ENCODE peak calls at places on chromosomes 4 and X, in seven cellular contexts. L is body of pancreas, Y is tibial nerve, J is stomach, E is ovary, I is spleen, X is A549. S is an unnamed sample.

GRCh38 chr4:88759039-88759631 is 61.5 kb upstream of the NAP1L5 start:
- DNase-seq in L (no peak), Y (no peak), J (no peak), E (no peak), I (no peak), X (no peak), S (no peak)

GRCh38 chrX:151703487-151703886 is 8.2 kb downstream of the PRRG3 start:
- DNase-seq in L (peak; percentile 17), Y (no peak), J (peak; percentile 36), E (peak; percentile 50), I (no peak), X (no peak), S (no peak)

GRCh38 chrX:115332832-115333231 is 43.3 kb downstream of the LUZP4 start:
- DNase-seq in L (no peak), Y (no peak), J (no peak), E (no peak), I (no peak), X (no peak), S (no peak)

GRCh38 chr4:7262134-7262533 is 69.8 kb downstream of the SORCS2 start:
- DNase-seq in L (no peak), Y (no peak), J (no peak), E (no peak), I (no peak), X (no peak), S (no peak)

GRCh38 chr4:14196141-14196540 is 568.6 kb upstream of the BOD1L1 start:
- DNase-seq in L (peak; percentile 20), Y (peak; percentile 22), J (peak; percentile 61), E (peak; percentile 40), I (no peak), X (no peak), S (peak; percentile 48)

GRCh38 chr4:188158336-188158735 is 19.1 kb downstream of the TRIML1 start:
- DNase-seq in L (no peak), Y (no peak), J (no peak), E (no peak), I (peak; percentile 61), X (no peak), S (no peak)

GRCh38 chr4:150117629-150118028 is 39.4 kb downstream of the DCLK2 start:
- DNase-seq in L (no peak), Y (no peak), J (no peak), E (no peak), I (no peak), X (no peak), S (no peak)

GRCh38 chr4:98446499-98447375 is 185.6 kb downstream of the RAP1GDS1 start:
- DNase-seq in L (peak; percentile 26), Y (no peak), J (peak; percentile 32), E (no peak), I (peak; percentile 90), X (no peak), S (no peak)

GRCh38 chr4:144714166-144714565 is 68.2 kb downstream of the HHIP start:
- DNase-seq in L (no peak), Y (no peak), J (no peak), E (no peak), I (no peak), X (no peak), S (no peak)

GRCh38 chr4:161714928-161715327 is 448.9 kb downstream of the FSTL5 start:
- DNase-seq in L (no peak), Y (no peak), J (no peak), E (no peak), I (no peak), X (no peak), S (no peak)

GRCh38 chrX:47518105-47518504 is 35.1 kb upstream of the ZNF41 start:
- DNase-seq in L (no peak), Y (no peak), J (no peak), E (no peak), I (no peak), X (no peak), S (no peak)

GRCh38 chr4:179123079-179123478 is 1680.8 kb upstream of the AGA start:
- DNase-seq in L (no peak), Y (no peak), J (no peak), E (no peak), I (no peak), X (no peak), S (no peak)

GRCh38 chrX:40143001-40143400 is 45.2 kb upstream of the BCOR start:
- DNase-seq in L (no peak), Y (no peak), J (no peak), E (no peak), I (no peak), X (no peak), S (no peak)

GRCh38 chr4:113541933-113542332 is 219.6 kb downstream of the CAMK2D start:
- DNase-seq in L (no peak), Y (no peak), J (no peak), E (no peak), I (no peak), X (no peak), S (no peak)

GRCh38 chr4:182175788-182176519 is 67.2 kb upstream of the TENM3 start:
- DNase-seq in L (no peak), Y (no peak), J (no peak), E (no peak), I (no peak), X (peak; percentile 3), S (no peak)

GRCh38 chr4:123477804-123478209 is 81.2 kb downstream of the SPRY1 start:
- DNase-seq in L (peak; percentile 24), Y (peak; percentile 16), J (no peak), E (no peak), I (no peak), X (no peak), S (no peak)

GRCh38 chr4:162767090-162767489 is 399.6 kb downstream of the NAF1 start:
- DNase-seq in L (no peak), Y (no peak), J (no peak), E (no peak), I (no peak), X (no peak), S (no peak)

GRCh38 chrX:10098235-10098819 is 58.4 kb upstream of the CLCN4 start:
- DNase-seq in L (no peak), Y (no peak), J (no peak), E (no peak), I (no peak), X (no peak), S (no peak)

GRCh38 chrX:22134681-22135080 is 102.6 kb downstream of the PHEX start:
- DNase-seq in L (peak; percentile 3), Y (no peak), J (no peak), E (no peak), I (no peak), X (peak; percentile 41), S (no peak)

GRCh38 chr4:37754410-37755185 is 68.4 kb upstream of the RELL1 start:
- DNase-seq in L (no peak), Y (no peak), J (no peak), E (no peak), I (no peak), X (no peak), S (no peak)

GRCh38 chr4:5052424-5052702 is 1.1 kb downstream of the STK32B start:
- DNase-seq in L (no peak), Y (no peak), J (no peak), E (no peak), I (no peak), X (no peak), S (no peak)

GRCh38 chr4:172996571-172997216 is 171.9 kb upstream of the GALNT7 start:
- DNase-seq in L (no peak), Y (no peak), J (no peak), E (no peak), I (no peak), X (no peak), S (no peak)

GRCh38 chr4:106258145-106259045 is 57.6 kb downstream of the TBCK start:
- DNase-seq in L (no peak), Y (no peak), J (no peak), E (no peak), I (no peak), X (no peak), S (no peak)

GRCh38 chr4:183360161-183360919 is 38.1 kb upstream of the CLDN24 start:
- DNase-seq in L (no peak), Y (no peak), J (no peak), E (no peak), I (no peak), X (no peak), S (no peak)
- TF ChIP-seq POLR2A in L (no peak), Y (no peak), J (no peak), E (no peak), I (no peak), X (no peak), S (no peak)

GRCh38 chr4:141768954-141769353 is 132.6 kb downstream of the IL15 start:
- DNase-seq in L (no peak), Y (no peak), J (no peak), E (no peak), I (no peak), X (no peak), S (no peak)

GRCh38 chr4:141772838-141773237 is 136.5 kb downstream of the IL15 start:
- DNase-seq in L (no peak), Y (no peak), J (no peak), E (no peak), I (no peak), X (no peak), S (no peak)

GRCh38 chr4:141771889-141772830 is 135.8 kb downstream of the IL15 start:
- DNase-seq in L (no peak), Y (no peak), J (no peak), E (no peak), I (no peak), X (no peak), S (no peak)
- H3K4me3 ChIP-seq in L (no peak overlapping the region), Y (no peak overlapping the region), J (no peak overlapping the region), E (no peak overlapping the region), I (no peak overlapping the region), X (peak overlapping the region; percentile 37), S (no peak overlapping the region)

GRCh38 chrX:119852410-119853353 is at the start of gene UPF3B:
- DNase-seq in L (peak; percentile 98), Y (peak; percentile 88), J (peak; percentile 96), E (peak; percentile 94), I (peak; percentile 97), X (peak; percentile 98), S (peak; percentile 95)
- TF ChIP-seq POLR2A in L (peak; percentile 81), Y (peak; percentile 59), J (no peak), E (peak; percentile 56), I (no peak), X (peak; percentile 79), S (peak; percentile 58)

GRCh38 chrX:153336988-153337387 is 3.0 kb downstream of the ZNF275 start:
- DNase-seq in L (no peak), Y (no peak), J (no peak), E (no peak), I (no peak), X (no peak), S (no peak)

GRCh38 chrX:153334654-153335295 is 822 bp downstream of the ZNF275 start:
- DNase-seq in L (no peak), Y (no peak), J (no peak), E (peak; percentile 54), I (peak; percentile 70), X (no peak), S (no peak)

GRCh38 chrX:153336128-153336894 is 2.4 kb downstream of the ZNF275 start:
- DNase-seq in L (no peak), Y (no peak), J (no peak), E (no peak), I (peak; percentile 77), X (no peak), S (no peak)

GRCh38 chrX:153333821-153334653 is at the start of gene ZNF275:
- DNase-seq in L (peak; percentile 78), Y (peak; percentile 57), J (peak; percentile 82), E (peak; percentile 89), I (peak; percentile 93), X (peak; percentile 65), S (peak; percentile 81)

DNA sequence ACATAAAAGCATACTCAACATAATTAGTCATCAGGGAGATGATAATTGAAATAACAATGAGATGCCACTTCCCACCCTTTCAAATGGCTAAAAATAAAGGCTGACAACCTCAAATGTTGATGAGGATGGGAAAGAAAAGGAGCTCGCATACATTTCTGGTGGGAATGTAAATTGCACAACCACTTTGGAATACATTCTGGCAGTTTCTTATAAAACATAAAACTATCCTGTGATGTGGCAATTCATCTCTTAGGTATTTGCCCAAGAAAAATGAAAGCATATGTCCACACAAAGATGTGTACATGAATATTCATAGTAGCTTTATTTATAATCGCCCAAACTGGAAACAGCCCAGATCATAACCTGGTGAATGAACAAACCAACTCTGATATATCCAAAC is 682 bp upstream of the ZNF275 start:
- DNase-seq in L (no peak), Y (no peak), J (no peak), E (no peak), I (no peak), X (no peak), S (no peak)
- H3K4me3 ChIP-seq in L (no peak overlapping the region), Y (peak overlapping the region; percentile 83), J (peak overlapping the region; percentile 82), E (no peak overlapping the region), I (no peak overlapping the region), X (peak overlapping the region; percentile 91), S (no peak overlapping the region)

S was measured in right lobe of liver.